ENCODE peak calls at places on chromosomes 12 and 14, in eight cellular contexts. E, L, D, Z, Q, H, R and V are unnamed samples.
A peak's percentile ranks its signal among the peaks of the same experiment; 100 is the strongest.

GRCh38 chr12:62978768-62979167 is 43.8 kb upstream of the PPM1H start:
- DNase-seq in E (no peak), L (no peak), D (no peak), Z (no peak), Q (no peak), H (no peak), R (no peak), V (no peak)

GRCh38 chr12:68431786-68432185 is 99.6 kb upstream of the MDM1 start:
- DNase-seq in E (no peak), L (no peak), D (no peak), Z (no peak), Q (no peak), H (no peak), R (no peak), V (no peak)

GRCh38 chr12:131851741-131852550 is 23.8 kb downstream of the MMP17 start:
- DNase-seq in E (no peak), L (no peak), D (no peak), Z (peak; percentile 49), Q (no peak), H (no peak), R (no peak), V (no peak)

GRCh38 chr12:115320451-115320850 is 636.5 kb upstream of the TBX3 start:
- DNase-seq in E (no peak), L (no peak), D (no peak), Z (no peak), Q (no peak), H (no peak), R (no peak), V (no peak)

GRCh38 chr12:39103552-39104165 is 198.3 kb upstream of the CPNE8 start:
- DNase-seq in E (no peak), L (peak; percentile 54), D (peak; percentile 58), Z (peak; percentile 23), Q (no peak), H (no peak), R (no peak), V (no peak)

GRCh38 chr14:35247777-35248475 is 44.3 kb upstream of the PSMA6 start:
- DNase-seq in E (no peak), L (no peak), D (no peak), Z (no peak), Q (no peak), H (no peak), R (no peak), V (no peak)

GRCh38 chr12:67957383-67957782 is 31.9 kb upstream of the IFNG-AS1 start:
- DNase-seq in E (no peak), L (no peak), D (no peak), Z (no peak), Q (no peak), H (no peak), R (no peak), V (peak; percentile 48)

GRCh38 chr14:29521526-29522137 is 406.0 kb downstream of the PRKD1 start:
- DNase-seq in E (no peak), L (no peak), D (no peak), Z (no peak), Q (no peak), H (peak; percentile 51), R (no peak), V (peak; percentile 56)

GRCh38 chr12:46071335-46071734 is 81.0 kb upstream of the SCAF11 start:
- DNase-seq in E (no peak), L (no peak), D (no peak), Z (no peak), Q (no peak), H (no peak), R (no peak), V (no peak)

GRCh38 chr12:21940972-21941521 is at the start of gene ABCC9:
- DNase-seq in E (peak; percentile 71), L (peak; percentile 11), D (peak; percentile 11), Z (no peak), Q (peak; percentile 13), H (peak; percentile 55), R (no peak), V (peak; percentile 58)

GRCh38 chr14:99072433-99072832 is 199.6 kb downstream of the BCL11B start:
- DNase-seq in E (no peak), L (no peak), D (no peak), Z (no peak), Q (no peak), H (no peak), R (no peak), V (no peak)

GRCh38 chr14:61101803-61102548 is 120.9 kb downstream of the SLC38A6 start:
- DNase-seq in E (no peak), L (no peak), D (peak; percentile 56), Z (peak; percentile 62), Q (no peak), H (peak; percentile 34), R (no peak), V (no peak)

GRCh38 chr14:101357559-101358319 is 203.6 kb upstream of the DIO3 start:
- DNase-seq in E (peak; percentile 9), L (no peak), D (no peak), Z (no peak), Q (no peak), H (no peak), R (no peak), V (no peak)

GRCh38 chr12:48185181-48185919 is 1.9 kb downstream of the CCDC184 start:
- DNase-seq in E (no peak), L (no peak), D (no peak), Z (no peak), Q (no peak), H (peak; percentile 30), R (no peak), V (peak; percentile 32)

GRCh38 chr14:104313674-104314073 is 175.3 kb downstream of the KIF26A start:
- DNase-seq in E (no peak), L (no peak), D (no peak), Z (no peak), Q (no peak), H (no peak), R (peak; percentile 5), V (no peak)

GRCh38 chr12:114812858-114813761 is 129.1 kb upstream of the TBX3 start:
- DNase-seq in E (peak; percentile 14), L (no peak), D (no peak), Z (no peak), Q (no peak), H (no peak), R (no peak), V (no peak)

GRCh38 chr12:9742665-9743064 is 9.8 kb upstream of the CLECL1 start:
- DNase-seq in E (no peak), L (no peak), D (no peak), Z (no peak), Q (peak; percentile 33), H (no peak), R (no peak), V (no peak)

GRCh38 chr12:55718650-55719275 is 1.4 kb upstream of the RDH5 start:
- DNase-seq in E (no peak), L (no peak), D (no peak), Z (no peak), Q (no peak), H (no peak), R (peak; percentile 29), V (peak; percentile 3)

GRCh38 chr12:52148541-52149181 is 43.2 kb downstream of the KRT80 start:
- DNase-seq in E (no peak), L (no peak), D (no peak), Z (no peak), Q (peak; percentile 92), H (no peak), R (peak; percentile 87), V (no peak)

GRCh38 chr14:49497725-49498348 is 88.3 kb downstream of the RPS29 start:
- DNase-seq in E (no peak), L (peak; percentile 33), D (peak; percentile 69), Z (peak; percentile 38), Q (no peak), H (no peak), R (no peak), V (no peak)

GRCh38 chr12:121937654-121938053 is 19.3 kb downstream of the CFAP251 start:
- DNase-seq in E (no peak), L (no peak), D (no peak), Z (no peak), Q (no peak), H (no peak), R (no peak), V (no peak)

GRCh38 chr12:63151898-63152700 is 1.1 kb upstream of the AVPR1A start:
- DNase-seq in E (peak; percentile 18), L (peak; percentile 32), D (peak; percentile 31), Z (peak; percentile 40), Q (peak; percentile 12), H (peak; percentile 72), R (peak; percentile 46), V (peak; percentile 70)

GRCh38 chr14:29580763-29581162 is 346.9 kb downstream of the PRKD1 start:
- DNase-seq in E (no peak), L (no peak), D (no peak), Z (no peak), Q (no peak), H (no peak), R (no peak), V (no peak)

DNA sequence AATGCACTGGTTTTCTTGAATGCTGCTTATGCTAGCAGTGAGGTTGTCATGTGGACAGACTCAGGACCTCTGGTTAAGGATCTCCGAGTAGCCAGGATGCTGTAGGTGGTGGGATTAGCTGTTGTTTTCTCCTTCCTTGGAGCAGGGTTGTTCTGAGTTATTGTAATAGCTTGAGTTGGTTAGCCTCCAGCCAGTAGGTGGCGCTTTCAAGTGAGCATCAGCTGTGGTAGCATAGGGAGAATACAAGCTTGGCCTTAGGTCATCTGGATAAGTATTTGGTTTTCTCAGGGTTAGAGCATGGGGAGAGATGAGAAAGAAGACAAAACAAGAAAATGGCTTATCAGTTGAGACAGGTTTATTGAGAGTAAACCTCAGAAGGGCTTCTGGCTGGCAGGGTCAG is 299.7 kb upstream of the FBXO33 start:
- DNase-seq in E (no peak), L (no peak), D (no peak), Z (peak; percentile 6), Q (no peak), H (peak; percentile 35), R (no peak), V (no peak)
- TF ChIP-seq CTCF in E (no peak), L (no peak), D (no peak), Z (no peak), Q (no peak), H (peak; percentile 46), R (no peak), V (peak; percentile 28)

GRCh38 chr14:69535230-69535848 is 39.3 kb downstream of the CCDC177 start:
- DNase-seq in E (peak; percentile 24), L (peak; percentile 25), D (peak; percentile 54), Z (no peak), Q (peak; percentile 22), H (peak; percentile 75), R (no peak), V (peak; percentile 71)
- TF ChIP-seq CTCF in E (peak; percentile 19), L (peak; percentile 28), D (peak; percentile 88), Z (no peak), Q (peak; percentile 52), H (peak; percentile 29), R (peak; percentile 49), V (peak; percentile 33)

DNA sequence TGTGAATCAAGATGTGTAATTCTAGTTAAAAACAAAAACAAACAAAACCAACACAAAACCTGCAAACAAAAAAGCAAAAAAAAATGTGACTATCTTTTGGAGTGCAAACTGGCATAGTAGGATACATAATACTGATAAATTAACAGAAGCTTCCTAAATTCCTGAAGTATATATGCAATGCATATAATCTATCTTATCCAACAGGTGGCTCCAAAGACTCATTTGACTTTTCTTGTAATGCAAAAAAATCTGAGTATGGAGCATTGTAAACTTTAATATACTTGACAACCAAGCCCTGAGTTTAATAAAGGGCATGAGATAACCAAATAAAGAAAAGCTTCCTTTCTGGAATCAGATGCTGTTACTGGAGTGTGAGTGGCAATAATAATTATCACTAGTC is 1003.6 kb downstream of the FSCB start:
- DNase-seq in E (no peak), L (no peak), D (no peak), Z (no peak), Q (no peak), H (no peak), R (no peak), V (no peak)
- TF ChIP-seq CTCF in E (no peak), L (no peak), D (no peak), Z (no peak), Q (no peak), H (no peak), R (no peak), V (no peak)

GRCh38 chr12:26047401-26048226 is 77.2 kb downstream of the BHLHE41 start:
- DNase-seq in E (no peak), L (no peak), D (no peak), Z (no peak), Q (no peak), H (peak; percentile 50), R (no peak), V (no peak)
- TF ChIP-seq CTCF in E (no peak), L (no peak), D (no peak), Z (no peak), Q (no peak), H (no peak), R (no peak), V (no peak)